ENCODE peak calls at places on chromosomes 11 and 22, in nine cellular contexts. I is Calu3; O is HS-27A; J is activated naive CD8-positive, alpha-beta T cell treated with anti-CD3 and anti-CD28 coated beads, Interleukin-2, amount 10 ng/mL, durations not matched to agents 7 days and 5 days; Q is activated CD4-positive, alpha-beta T cell treated with anti-CD3 and anti-CD28 coated beads, Interleukin-2, amount 50 U/mL, for 1 hour; T is stimulated activated CD4-positive, alpha-beta T cell treated with anti-CD3 and anti-CD28 coated beads, Interleukin-1b, Interleukin-23, amount 100 ng/mL, for 1 hour; L is fibroblast of mammary gland; H is activated CD4-positive, CD25-positive, alpha-beta regulatory T cell; C is heart right ventricle. P is an unnamed sample.
A peak's percentile ranks its signal among the peaks of the same experiment; 100 is the strongest.

GRCh38 chr11:1983601-1983961 is 14.1 kb downstream of the H19 start:
- DNase-seq in I (no peak), O (no peak), J (peak; percentile 4), Q (no peak), T (no peak), L (no peak), H (no peak), C (no peak), P (no peak)

GRCh38 chr11:103035656-103036434 is 56.1 kb downstream of the DCUN1D5 start:
- DNase-seq in I (peak; percentile 36), O (peak; percentile 51), J (no peak), Q (no peak), T (no peak), L (peak; percentile 86), H (peak; percentile 10), C (peak; percentile 44), P (peak; percentile 83)

GRCh38 chr11:114166897-114167323 is 107.4 kb downstream of the ZBTB16 start:
- DNase-seq in I (peak; percentile 24), O (no peak), J (no peak), Q (no peak), T (no peak), L (peak; percentile 95), H (no peak), C (no peak), P (peak; percentile 91)

GRCh38 chr11:16418698-16419097 is 62.4 kb upstream of the SOX6 start:
- DNase-seq in I (no peak), O (no peak), J (no peak), Q (no peak), T (no peak), L (no peak), H (no peak), C (no peak), P (no peak)

GRCh38 chr11:76314741-76315090 is 66.2 kb downstream of the THAP12 start:
- DNase-seq in I (no peak), O (no peak), J (no peak), Q (no peak), T (no peak), L (peak; percentile 40), H (no peak), C (no peak), P (peak; percentile 34)

GRCh38 chr11:103601230-103601846 is 435.1 kb upstream of the DDI1 start:
- DNase-seq in I (peak; percentile 26), O (no peak), J (no peak), Q (no peak), T (no peak), L (peak; percentile 79), H (no peak), C (peak; percentile 11), P (peak; percentile 76)

GRCh38 chr11:46295312-46295995 is 18.0 kb downstream of the CREB3L1 start:
- DNase-seq in I (no peak), O (no peak), J (peak; percentile 80), Q (peak; percentile 73), T (peak; percentile 53), L (peak; percentile 67), H (peak; percentile 58), C (peak; percentile 78), P (peak; percentile 75)

GRCh38 chr11:73425118-73425517 is 48.9 kb downstream of the RELT start:
- DNase-seq in I (no peak), O (no peak), J (no peak), Q (no peak), T (no peak), L (no peak), H (no peak), C (no peak), P (no peak)

GRCh38 chr11:31702966-31703365 is 108.2 kb downstream of the PAX6 start:
- DNase-seq in I (no peak), O (no peak), J (no peak), Q (no peak), T (no peak), L (peak; percentile 71), H (no peak), C (no peak), P (peak; percentile 19)

GRCh38 chr11:62543680-62544444 is 2.7 kb downstream of the AHNAK start:
- DNase-seq in I (no peak), O (no peak), J (peak; percentile 37), Q (no peak), T (no peak), L (no peak), H (no peak), C (no peak), P (no peak)

GRCh38 chr22:19455585-19456370 is 8.3 kb upstream of the C22orf39 start:
- DNase-seq in I (no peak), O (no peak), J (no peak), Q (no peak), T (no peak), L (peak; percentile 28), H (no peak), C (no peak), P (no peak)

GRCh38 chr11:128515086-128515485 is 72.3 kb downstream of the ETS1 start:
- DNase-seq in I (no peak), O (no peak), J (no peak), Q (no peak), T (no peak), L (peak; percentile 20), H (no peak), C (no peak), P (no peak)

GRCh38 chr11:94655951-94656350 is 88.8 kb downstream of the PIWIL4 start:
- DNase-seq in I (no peak), O (no peak), J (no peak), Q (no peak), T (no peak), L (no peak), H (no peak), C (no peak), P (no peak)

GRCh38 chr11:109362059-109362458 is 59.9 kb upstream of the C11orf87 start:
- DNase-seq in I (no peak), O (no peak), J (no peak), Q (no peak), T (no peak), L (peak; percentile 47), H (no peak), C (no peak), P (no peak)

GRCh38 chr11:96136623-96137313 is 206.2 kb downstream of the MAML2 start:
- DNase-seq in I (no peak), O (no peak), J (no peak), Q (no peak), T (no peak), L (no peak), H (no peak), C (no peak), P (peak; percentile 41)

GRCh38 chr11:130580372-130580771 is 131.9 kb downstream of the ADAMTS15 start:
- DNase-seq in I (peak; percentile 54), O (no peak), J (no peak), Q (no peak), T (no peak), L (peak; percentile 85), H (no peak), C (no peak), P (peak; percentile 90)

GRCh38 chr11:29184939-29185890 is 831.6 kb downstream of the KCNA4 start:
- DNase-seq in I (no peak), O (peak; percentile 76), J (no peak), Q (no peak), T (no peak), L (peak; percentile 76), H (no peak), C (no peak), P (peak; percentile 97)

GRCh38 chr11:82703796-82704195 is 29.9 kb downstream of the FAM181B start:
- DNase-seq in I (no peak), O (no peak), J (no peak), Q (no peak), T (no peak), L (no peak), H (no peak), C (no peak), P (no peak)

GRCh38 chr22:31753005-31753633 is 700 bp upstream of the DEPDC5 start:
- DNase-seq in I (peak; percentile 26), O (no peak), J (peak; percentile 40), Q (no peak), T (no peak), L (no peak), H (no peak), C (peak; percentile 44), P (no peak)

GRCh38 chr11:59401262-59401552 is 25.0 kb downstream of the OR5A2 start:
- DNase-seq in I (no peak), O (no peak), J (no peak), Q (no peak), T (no peak), L (no peak), H (no peak), C (no peak), P (no peak)

P was measured in AG10803.